ENCODE peak calls at places on chromosomes 16 and 17, in ten cellular contexts. K is EL; S is activated CD8-positive, alpha-beta T cell treated with anti-CD3 and anti-CD28 coated beads for 36 hours; U is stimulated activated CD4-positive, alpha-beta T cell treated with anti-CD3 and anti-CD28 coated beads, TNF-alpha, amount 100 ng/mL, for 4 hours; I is AG04450; A is stomach; N is COLO829; G is AG08395; E is aorta; Z is left cardiac atrium. V is an unnamed sample.
A peak's percentile ranks its signal among the peaks of the same experiment; 100 is the strongest.

GRCh38 chr17:49703557-49704277 is 4.0 kb downstream of the SLC35B1 start:
- DNase-seq in I (no peak), S (peak; percentile 30), K (peak; percentile 36), U (no peak), Z (no peak), E (no peak), G (peak; percentile 40), A (no peak), N (no peak), V (peak; percentile 49)

GRCh38 chr17:35025541-35025940 is 38.0 kb downstream of the RFFL start:
- DNase-seq in A (no peak), E (no peak), U (no peak), S (no peak), Z (no peak), K (no peak), N (no peak), G (no peak), I (no peak), V (no peak)

GRCh38 chr17:57369509-57369945 is 113.2 kb downstream of the MSI2 start:
- DNase-seq in U (no peak), Z (no peak), A (no peak), K (peak; percentile 25), N (no peak), S (peak; percentile 26), E (no peak), G (no peak), I (no peak), V (peak; percentile 55)

GRCh38 chr17:42287305-42288077 is 807 bp upstream of the STAT5A start:
- DNase-seq in K (no peak), A (peak; percentile 31), Z (peak; percentile 59), I (no peak), G (peak; percentile 60), U (no peak), N (no peak), S (peak; percentile 77), E (peak; percentile 88), V (peak; percentile 66)

GRCh38 chr16:69373019-69373418 is 12.8 kb downstream of the TERF2 start:
- DNase-seq in U (no peak), E (no peak), N (no peak), I (no peak), K (no peak), G (no peak), S (no peak), Z (no peak), A (no peak), V (no peak)

GRCh38 chr17:42566873-42567573 is at the start of gene MLX:
- DNase-seq in S (peak; percentile 93), I (peak; percentile 62), K (peak; percentile 92), U (peak; percentile 91), N (peak; percentile 100), G (peak; percentile 100), E (peak; percentile 99), Z (peak; percentile 98), A (peak; percentile 97), V (peak; percentile 96)

GRCh38 chr17:80029235-80029974 is 6.3 kb downstream of the TBC1D16 start:
- DNase-seq in S (no peak), K (peak; percentile 79), U (no peak), Z (peak; percentile 88), N (no peak), A (peak; percentile 77), G (peak; percentile 91), E (peak; percentile 90), I (no peak), V (no peak)

GRCh38 chr17:82668631-82669099 is 20.4 kb upstream of the WDR45B start:
- DNase-seq in A (peak; percentile 83), S (peak; percentile 71), G (peak; percentile 65), K (peak; percentile 80), E (peak; percentile 78), U (no peak), I (peak; percentile 18), N (peak; percentile 56), Z (peak; percentile 53), V (peak; percentile 71)

GRCh38 chr17:75323043-75323591 is 33.9 kb upstream of the SLC25A19 start:
- DNase-seq in K (peak; percentile 83), U (peak; percentile 78), A (peak; percentile 93), N (peak; percentile 76), G (peak; percentile 76), S (peak; percentile 96), E (peak; percentile 93), I (peak; percentile 69), Z (peak; percentile 89), V (peak; percentile 93)

GRCh38 chr17:48153711-48154642 is 46.4 kb downstream of the SNX11 start:
- DNase-seq in E (no peak), Z (no peak), U (no peak), N (peak; percentile 56), I (peak; percentile 3), K (peak; percentile 52), S (peak; percentile 30), G (peak; percentile 77), A (peak; percentile 51), V (peak; percentile 47)

GRCh38 chr16:11836653-11837244 is 14.6 kb downstream of the RSL1D1 start:
- DNase-seq in A (no peak), S (no peak), I (no peak), G (peak; percentile 77), K (peak; percentile 87), Z (no peak), E (no peak), U (no peak), N (no peak), V (no peak)

GRCh38 chr16:12087901-12088364 is 111.4 kb downstream of the SNX29 start:
- DNase-seq in N (no peak), K (no peak), S (peak; percentile 67), U (no peak), A (peak; percentile 34), G (no peak), Z (no peak), E (peak; percentile 69), I (no peak), V (no peak)

GRCh38 chr16:2753523-2754020 is 1.1 kb downstream of the SRRM2 start:
- DNase-seq in N (no peak), S (no peak), G (no peak), K (no peak), I (no peak), E (peak; percentile 41), A (no peak), U (no peak), Z (no peak), V (no peak)

GRCh38 chr16:85908444-85908843 is 9.5 kb downstream of the IRF8 start:
- DNase-seq in U (no peak), I (no peak), E (peak; percentile 9), G (no peak), S (no peak), Z (no peak), N (no peak), K (no peak), A (no peak), V (peak; percentile 79)

GRCh38 chr17:17870292-17870691 is 33.5 kb upstream of the SREBF1 start:
- DNase-seq in U (no peak), S (no peak), Z (no peak), A (no peak), G (no peak), N (no peak), E (no peak), I (no peak), K (no peak), V (peak; percentile 26)

GRCh38 chr17:60170835-60171752 is 21.3 kb downstream of the CA4 start:
- DNase-seq in K (no peak), G (no peak), A (peak; percentile 63), N (no peak), Z (no peak), I (no peak), U (no peak), S (no peak), E (no peak), V (no peak)

GRCh38 chr17:80795737-80796136 is 195.9 kb upstream of the CHMP6 start:
- DNase-seq in A (no peak), Z (peak; percentile 71), U (no peak), S (no peak), N (no peak), G (no peak), E (peak; percentile 74), K (no peak), I (no peak), V (no peak)

GRCh38 chr16:56367764-56368163 is 57.6 kb downstream of the AMFR start:
- DNase-seq in K (no peak), I (no peak), S (no peak), G (no peak), U (no peak), N (no peak), E (no peak), A (no peak), Z (no peak), V (no peak)

GRCh38 chr17:72110231-72110952 is 10.4 kb upstream of the SOX9 start:
- DNase-seq in I (no peak), G (peak; percentile 12), N (no peak), U (no peak), A (no peak), S (no peak), E (no peak), K (peak; percentile 37), Z (no peak), V (no peak)

GRCh38 chr16:20735504-20735903 is 6.1 kb downstream of the THUMPD1 start:
- DNase-seq in N (no peak), E (no peak), I (no peak), A (no peak), K (no peak), G (no peak), U (no peak), S (no peak), Z (no peak), V (no peak)

GRCh38 chr17:69575346-69575761 is 160.9 kb downstream of the MAP2K6 start:
- DNase-seq in I (peak; percentile 48), E (no peak), K (peak; percentile 88), U (no peak), Z (no peak), N (no peak), A (no peak), G (peak; percentile 54), S (no peak), V (peak; percentile 34)

GRCh38 chr17:78366109-78366848 is 6.4 kb upstream of the SOCS3 start:
- DNase-seq in G (no peak), Z (no peak), E (no peak), A (no peak), U (no peak), I (no peak), S (no peak), K (no peak), N (no peak), V (no peak)

GRCh38 chr16:30570621-30571443 is 682 bp downstream of the ZNF688 start:
- DNase-seq in A (peak; percentile 28), I (no peak), E (no peak), K (peak; percentile 18), G (no peak), Z (peak; percentile 36), U (no peak), S (no peak), N (no peak), V (no peak)

GRCh38 chr17:42518046-42518754 is 17.8 kb upstream of the NAGLU start:
- DNase-seq in A (peak; percentile 79), Z (peak; percentile 90), N (peak; percentile 68), E (peak; percentile 91), U (no peak), S (no peak), G (peak; percentile 89), K (peak; percentile 98), I (peak; percentile 94), V (no peak)

GRCh38 chr16:56912746-56913703 is 18.9 kb upstream of the HERPUD1 start:
- DNase-seq in K (peak; percentile 85), Z (no peak), I (no peak), A (no peak), S (peak; percentile 46), E (peak; percentile 42), U (no peak), N (no peak), G (peak; percentile 90), V (no peak)

GRCh38 chr16:21186326-21186691 is 25.1 kb downstream of the ZP2 start:
- DNase-seq in S (no peak), U (no peak), G (no peak), I (no peak), K (no peak), N (peak; percentile 68), A (no peak), E (no peak), Z (no peak), V (no peak)

GRCh38 chr16:50696575-50697420 is 3.4 kb downstream of the NOD2 start:
- DNase-seq in G (peak; percentile 85), N (no peak), S (peak; percentile 63), Z (peak; percentile 86), U (no peak), E (peak; percentile 89), I (no peak), K (peak; percentile 75), A (peak; percentile 77), V (peak; percentile 92)

GRCh38 chr17:20983359-20983637 is 59.5 kb downstream of the USP22 start:
- DNase-seq in A (no peak), N (no peak), E (no peak), Z (no peak), G (no peak), S (no peak), K (no peak), I (no peak), U (no peak), V (no peak)